ENCODE peak calls at places on chromosomes 11 and 22, in six cellular contexts. G, O, N, S, J and F are unnamed samples.

GRCh38 chr11:112355726-112356125 is 95.1 kb upstream of the PLET1 start:
- DNase-seq in G (no peak), O (peak), N (no peak), S (no peak), J (peak), F (no peak)

GRCh38 chr11:126354631-126355323 is 709 bp upstream of the ST3GAL4 start:
- DNase-seq in G (no peak), O (no peak), N (no peak), S (no peak), J (no peak), F (peak)

GRCh38 chr11:78351979-78352731 is 65.5 kb downstream of the GAB2 start:
- DNase-seq in G (no peak), O (peak), N (no peak), S (no peak), J (no peak), F (no peak)

GRCh38 chr22:46107753-46108563 is 42.4 kb upstream of the PPARA start:
- DNase-seq in G (no peak), O (no peak), N (peak), S (no peak), J (no peak), F (no peak)

GRCh38 chr11:17252704-17253103 is 23.8 kb upstream of the NUCB2 start:
- DNase-seq in G (no peak), O (no peak), N (no peak), S (no peak), J (no peak), F (no peak)

GRCh38 chr11:12195773-12196172 is 85.4 kb downstream of the MICAL2 start:
- DNase-seq in G (no peak), O (no peak), N (no peak), S (peak), J (no peak), F (no peak)

GRCh38 chr22:47202819-47203553 is 440.5 kb downstream of the TBC1D22A start:
- DNase-seq in G (no peak), O (no peak), N (no peak), S (no peak), J (no peak), F (no peak)

GRCh38 chr11:75588067-75588481 is 26.0 kb downstream of the SERPINH1 start:
- DNase-seq in G (peak), O (no peak), N (no peak), S (no peak), J (no peak), F (no peak)

GRCh38 chr22:49202226-49202625 is 625.4 kb downstream of the BRD1 start:
- DNase-seq in G (no peak), O (no peak), N (no peak), S (no peak), J (no peak), F (no peak)

GRCh38 chr22:24400726-24401596 is 26.4 kb upstream of the ADORA2A start:
- DNase-seq in G (no peak), O (no peak), N (peak), S (no peak), J (no peak), F (no peak)

GRCh38 chr11:59668188-59668949 is 468 bp downstream of the PATL1 start:
- DNase-seq in G (peak), O (peak), N (peak), S (no peak), J (peak), F (peak)

GRCh38 chr11:58740447-58740846 is 8.7 kb upstream of the GLYAT start:
- DNase-seq in G (no peak), O (no peak), N (no peak), S (no peak), J (no peak), F (no peak)

GRCh38 chr11:250740-251299 is 14.0 kb downstream of the PSMD13 start:
- DNase-seq in G (peak), O (no peak), N (peak), S (peak), J (peak), F (peak)

GRCh38 chr22:19240813-19241592 is 50.5 kb downstream of the CLTCL1 start:
- DNase-seq in G (no peak), O (no peak), N (no peak), S (no peak), J (no peak), F (no peak)

GRCh38 chr11:114070464-114071139 is 11.1 kb downstream of the ZBTB16 start:
- DNase-seq in G (no peak), O (no peak), N (no peak), S (no peak), J (no peak), F (no peak)